ENCODE peak calls at places on chromosomes 4 and X, in ten cellular contexts. One of them, this sample, is unnamed. For H3K9me3, the result is how much of the 10 kb centered on the place peaks cover.

GRCh38 chr4:182065255-182065654 is 177.9 kb upstream of the TENM3 start:
- DNase-seq in CD8-positive, alpha-beta memory T cell: no peak
- DNase-seq in neural progenitor cell: no peak
- DNase-seq in kidney: no peak
- DNase-seq in small intestine: no peak
- DNase-seq in A549: no peak
- DNase-seq in cardiac muscle cell: no peak
- DNase-seq in effector memory CD4-positive, alpha-beta T cell: no peak
- DNase-seq in CD4-positive, alpha-beta memory T cell: no peak
- DNase-seq in endothelial cell of umbilical vein: no peak
- DNase-seq in this sample: no peak

GRCh38 chr4:5330339-5330738 is 279.1 kb downstream of the STK32B start:
- DNase-seq in neural progenitor cell: no peak
- DNase-seq in CD8-positive, alpha-beta memory T cell: no peak
- DNase-seq in endothelial cell of umbilical vein: no peak
- DNase-seq in effector memory CD4-positive, alpha-beta T cell: no peak
- DNase-seq in cardiac muscle cell: no peak
- DNase-seq in A549: no peak
- DNase-seq in kidney: no peak
- DNase-seq in small intestine: no peak
- DNase-seq in CD4-positive, alpha-beta memory T cell: no peak
- DNase-seq in this sample: no peak

GRCh38 chr4:110055014-110055768 is 142.5 kb downstream of the EGF start:
- DNase-seq in cardiac muscle cell: no peak
- DNase-seq in neural progenitor cell: peak
- DNase-seq in CD8-positive, alpha-beta memory T cell: no peak
- DNase-seq in kidney: no peak
- DNase-seq in endothelial cell of umbilical vein: no peak
- DNase-seq in effector memory CD4-positive, alpha-beta T cell: no peak
- DNase-seq in small intestine: peak
- DNase-seq in A549: no peak
- DNase-seq in CD4-positive, alpha-beta memory T cell: no peak
- DNase-seq in this sample: no peak

GRCh38 chrX:130296743-130297142 is 28.0 kb upstream of the ZNF280C start:
- DNase-seq in effector memory CD4-positive, alpha-beta T cell: no peak
- DNase-seq in CD8-positive, alpha-beta memory T cell: no peak
- DNase-seq in CD4-positive, alpha-beta memory T cell: no peak
- DNase-seq in neural progenitor cell: no peak
- DNase-seq in small intestine: no peak
- DNase-seq in A549: no peak
- DNase-seq in cardiac muscle cell: no peak
- DNase-seq in kidney: no peak
- DNase-seq in endothelial cell of umbilical vein: peak
- DNase-seq in this sample: no peak

GRCh38 chr4:79788884-79789283 is 284.1 kb downstream of the ANTXR2 start:
- DNase-seq in endothelial cell of umbilical vein: no peak
- DNase-seq in cardiac muscle cell: no peak
- DNase-seq in kidney: no peak
- DNase-seq in effector memory CD4-positive, alpha-beta T cell: no peak
- DNase-seq in CD8-positive, alpha-beta memory T cell: no peak
- DNase-seq in neural progenitor cell: peak
- DNase-seq in CD4-positive, alpha-beta memory T cell: no peak
- DNase-seq in small intestine: no peak
- DNase-seq in A549: no peak
- DNase-seq in this sample: no peak

GRCh38 chr4:71449040-71449439 is 110.2 kb downstream of the SLC4A4 start:
- DNase-seq in A549: no peak
- DNase-seq in kidney: no peak
- DNase-seq in cardiac muscle cell: no peak
- DNase-seq in CD8-positive, alpha-beta memory T cell: no peak
- DNase-seq in endothelial cell of umbilical vein: no peak
- DNase-seq in effector memory CD4-positive, alpha-beta T cell: no peak
- DNase-seq in neural progenitor cell: no peak
- DNase-seq in CD4-positive, alpha-beta memory T cell: no peak
- DNase-seq in small intestine: no peak
- DNase-seq in this sample: no peak

GRCh38 chrX:9374537-9374936 is 90.3 kb upstream of the TBL1X start:
- DNase-seq in CD8-positive, alpha-beta memory T cell: no peak
- DNase-seq in A549: no peak
- DNase-seq in endothelial cell of umbilical vein: no peak
- DNase-seq in CD4-positive, alpha-beta memory T cell: no peak
- DNase-seq in kidney: no peak
- DNase-seq in neural progenitor cell: no peak
- DNase-seq in small intestine: peak
- DNase-seq in cardiac muscle cell: no peak
- DNase-seq in effector memory CD4-positive, alpha-beta T cell: no peak
- DNase-seq in this sample: peak

GRCh38 chrX:65652098-65652497 is 15.4 kb upstream of the MSN start:
- DNase-seq in A549: no peak
- DNase-seq in small intestine: no peak
- DNase-seq in CD4-positive, alpha-beta memory T cell: no peak
- DNase-seq in neural progenitor cell: no peak
- DNase-seq in effector memory CD4-positive, alpha-beta T cell: no peak
- DNase-seq in CD8-positive, alpha-beta memory T cell: no peak
- DNase-seq in endothelial cell of umbilical vein: no peak
- DNase-seq in cardiac muscle cell: no peak
- DNase-seq in kidney: no peak
- DNase-seq in this sample: no peak

GRCh38 chr4:169116270-169116901 is 106.3 kb upstream of the CBR4 start:
- DNase-seq in CD8-positive, alpha-beta memory T cell: no peak
- DNase-seq in effector memory CD4-positive, alpha-beta T cell: no peak
- DNase-seq in CD4-positive, alpha-beta memory T cell: no peak
- DNase-seq in cardiac muscle cell: no peak
- DNase-seq in A549: no peak
- DNase-seq in endothelial cell of umbilical vein: no peak
- DNase-seq in small intestine: no peak
- DNase-seq in neural progenitor cell: no peak
- DNase-seq in kidney: peak
- DNase-seq in this sample: peak

GRCh38 chr4:158914178-158914577 is 145.4 kb downstream of the FNIP2 start:
- DNase-seq in CD8-positive, alpha-beta memory T cell: no peak
- DNase-seq in A549: peak
- DNase-seq in CD4-positive, alpha-beta memory T cell: no peak
- DNase-seq in effector memory CD4-positive, alpha-beta T cell: no peak
- DNase-seq in kidney: no peak
- DNase-seq in small intestine: no peak
- DNase-seq in endothelial cell of umbilical vein: peak
- DNase-seq in cardiac muscle cell: no peak
- DNase-seq in neural progenitor cell: no peak
- DNase-seq in this sample: no peak

GRCh38 chrX:3377560-3377959 is 31.1 kb upstream of the MXRA5 start:
- DNase-seq in A549: no peak
- DNase-seq in kidney: no peak
- DNase-seq in small intestine: no peak
- DNase-seq in CD4-positive, alpha-beta memory T cell: no peak
- DNase-seq in CD8-positive, alpha-beta memory T cell: no peak
- DNase-seq in cardiac muscle cell: no peak
- DNase-seq in neural progenitor cell: no peak
- DNase-seq in endothelial cell of umbilical vein: no peak
- DNase-seq in effector memory CD4-positive, alpha-beta T cell: no peak
- DNase-seq in this sample: no peak

GRCh38 chrX:97215166-97215565 is 331.5 kb downstream of the RPA4 start:
- DNase-seq in kidney: no peak
- DNase-seq in effector memory CD4-positive, alpha-beta T cell: no peak
- DNase-seq in endothelial cell of umbilical vein: no peak
- DNase-seq in CD4-positive, alpha-beta memory T cell: no peak
- DNase-seq in A549: no peak
- DNase-seq in neural progenitor cell: no peak
- DNase-seq in CD8-positive, alpha-beta memory T cell: no peak
- DNase-seq in small intestine: no peak
- DNase-seq in cardiac muscle cell: no peak
- DNase-seq in this sample: no peak

GRCh38 chr4:42568610-42569207 is 88.2 kb downstream of the ATP8A1 start:
- DNase-seq in CD8-positive, alpha-beta memory T cell: peak
- DNase-seq in neural progenitor cell: peak
- DNase-seq in cardiac muscle cell: peak
- DNase-seq in A549: peak
- DNase-seq in small intestine: peak
- DNase-seq in endothelial cell of umbilical vein: peak
- DNase-seq in CD4-positive, alpha-beta memory T cell: peak
- DNase-seq in effector memory CD4-positive, alpha-beta T cell: peak
- DNase-seq in kidney: no peak
- DNase-seq in this sample: no peak

GRCh38 chrX:3145716-3146115 is 104.4 kb downstream of the ARSF start:
- DNase-seq in CD4-positive, alpha-beta memory T cell: no peak
- DNase-seq in effector memory CD4-positive, alpha-beta T cell: no peak
- DNase-seq in endothelial cell of umbilical vein: no peak
- DNase-seq in small intestine: no peak
- DNase-seq in A549: no peak
- DNase-seq in CD8-positive, alpha-beta memory T cell: no peak
- DNase-seq in kidney: no peak
- DNase-seq in neural progenitor cell: peak
- DNase-seq in cardiac muscle cell: no peak
- DNase-seq in this sample: no peak

GRCh38 chrX:34629572-34629971 is 27.5 kb downstream of the TMEM47 start:
- DNase-seq in effector memory CD4-positive, alpha-beta T cell: no peak
- DNase-seq in neural progenitor cell: no peak
- DNase-seq in cardiac muscle cell: no peak
- DNase-seq in CD4-positive, alpha-beta memory T cell: no peak
- DNase-seq in CD8-positive, alpha-beta memory T cell: no peak
- DNase-seq in small intestine: no peak
- DNase-seq in A549: no peak
- DNase-seq in endothelial cell of umbilical vein: no peak
- DNase-seq in kidney: no peak
- DNase-seq in this sample: no peak

GRCh38 chr4:25702848-25703247 is 47.2 kb downstream of the SLC34A2 start:
- DNase-seq in endothelial cell of umbilical vein: no peak
- DNase-seq in effector memory CD4-positive, alpha-beta T cell: no peak
- DNase-seq in CD8-positive, alpha-beta memory T cell: no peak
- DNase-seq in CD4-positive, alpha-beta memory T cell: no peak
- DNase-seq in A549: no peak
- DNase-seq in small intestine: peak
- DNase-seq in kidney: no peak
- DNase-seq in cardiac muscle cell: peak
- DNase-seq in neural progenitor cell: no peak
- DNase-seq in this sample: no peak

GRCh38 chr4:91851456-91851855 is 452.3 kb upstream of the GRID2 start:
- DNase-seq in neural progenitor cell: no peak
- DNase-seq in A549: no peak
- DNase-seq in endothelial cell of umbilical vein: no peak
- DNase-seq in cardiac muscle cell: no peak
- DNase-seq in CD8-positive, alpha-beta memory T cell: no peak
- DNase-seq in kidney: peak
- DNase-seq in small intestine: no peak
- DNase-seq in CD4-positive, alpha-beta memory T cell: no peak
- DNase-seq in effector memory CD4-positive, alpha-beta T cell: no peak
- DNase-seq in this sample: no peak

GRCh38 chrX:15946783-15947550 is 92.4 kb upstream of the AP1S2 start:
- DNase-seq in A549: peak
- DNase-seq in CD8-positive, alpha-beta memory T cell: no peak
- DNase-seq in cardiac muscle cell: no peak
- DNase-seq in CD4-positive, alpha-beta memory T cell: no peak
- DNase-seq in neural progenitor cell: no peak
- DNase-seq in endothelial cell of umbilical vein: no peak
- DNase-seq in small intestine: no peak
- DNase-seq in kidney: no peak
- DNase-seq in effector memory CD4-positive, alpha-beta T cell: no peak
- DNase-seq in this sample: no peak

GRCh38 chr4:147831452-147832192 is 99.7 kb downstream of the ARHGAP10 start:
- DNase-seq in CD8-positive, alpha-beta memory T cell: no peak
- DNase-seq in cardiac muscle cell: no peak
- DNase-seq in A549: peak
- DNase-seq in kidney: no peak
- DNase-seq in endothelial cell of umbilical vein: peak
- DNase-seq in effector memory CD4-positive, alpha-beta T cell: no peak
- DNase-seq in CD4-positive, alpha-beta memory T cell: no peak
- DNase-seq in small intestine: peak
- DNase-seq in neural progenitor cell: no peak
- DNase-seq in this sample: no peak

DNA sequence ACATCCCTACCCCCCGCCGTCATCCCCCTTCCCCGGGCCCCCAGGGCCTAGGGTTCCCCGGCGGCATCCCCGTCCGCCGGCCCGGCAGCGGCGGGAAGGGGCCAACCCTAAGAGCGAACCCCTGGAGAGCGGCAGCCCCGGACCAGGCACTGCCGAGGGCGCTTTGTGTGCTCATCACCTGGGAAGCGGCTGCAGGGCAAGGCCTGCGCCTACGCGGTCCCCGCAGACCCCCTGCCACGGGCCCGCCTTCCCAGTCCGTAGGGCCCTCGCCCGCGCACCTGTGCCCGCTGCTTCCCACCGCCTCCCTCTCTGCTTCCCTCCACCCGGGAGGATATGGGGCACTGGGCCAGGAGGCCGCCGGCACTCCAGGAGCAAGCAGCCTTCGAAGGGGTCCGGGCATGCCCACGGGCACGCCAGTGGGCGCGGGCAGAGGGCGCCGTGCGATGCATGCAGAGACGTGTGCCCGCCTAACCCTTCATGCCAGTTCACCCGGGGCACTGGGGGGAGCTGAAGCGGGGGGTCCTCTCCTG is 2.6 kb downstream of the FLNA start:
- DNase-seq in small intestine: no peak
- DNase-seq in endothelial cell of umbilical vein: no peak
- DNase-seq in CD8-positive, alpha-beta memory T cell: no peak
- DNase-seq in CD4-positive, alpha-beta memory T cell: peak
- DNase-seq in A549: no peak
- DNase-seq in cardiac muscle cell: no peak
- DNase-seq in effector memory CD4-positive, alpha-beta T cell: no peak
- DNase-seq in neural progenitor cell: peak
- DNase-seq in kidney: peak
- DNase-seq in this sample: no peak
- H3K9me3 ChIP-seq in small intestine: under half
- H3K9me3 ChIP-seq in endothelial cell of umbilical vein: under half
- H3K9me3 ChIP-seq in CD8-positive, alpha-beta memory T cell: under half
- H3K9me3 ChIP-seq in CD4-positive, alpha-beta memory T cell: under half
- H3K9me3 ChIP-seq in A549: under half
- H3K9me3 ChIP-seq in cardiac muscle cell: under half
- H3K9me3 ChIP-seq in effector memory CD4-positive, alpha-beta T cell: under half
- H3K9me3 ChIP-seq in neural progenitor cell: under half
- H3K9me3 ChIP-seq in kidney: under half
- H3K9me3 ChIP-seq in this sample: under half

GRCh38 chrX:586351-586750 is 44.2 kb upstream of the SHOX start:
- DNase-seq in effector memory CD4-positive, alpha-beta T cell: no peak
- DNase-seq in kidney: no peak
- DNase-seq in small intestine: no peak
- DNase-seq in endothelial cell of umbilical vein: no peak
- DNase-seq in cardiac muscle cell: no peak
- DNase-seq in A549: no peak
- DNase-seq in neural progenitor cell: no peak
- DNase-seq in CD8-positive, alpha-beta memory T cell: no peak
- DNase-seq in CD4-positive, alpha-beta memory T cell: no peak
- DNase-seq in this sample: no peak
- H3K9me3 ChIP-seq in effector memory CD4-positive, alpha-beta T cell: under half
- H3K9me3 ChIP-seq in kidney: under half
- H3K9me3 ChIP-seq in small intestine: under half
- H3K9me3 ChIP-seq in endothelial cell of umbilical vein: under half
- H3K9me3 ChIP-seq in cardiac muscle cell: under half
- H3K9me3 ChIP-seq in A549: under half
- H3K9me3 ChIP-seq in neural progenitor cell: under half
- H3K9me3 ChIP-seq in CD8-positive, alpha-beta memory T cell: under half
- H3K9me3 ChIP-seq in CD4-positive, alpha-beta memory T cell: under half
- H3K9me3 ChIP-seq in this sample: under half

GRCh38 chr4:164949448-164950118 is 27.9 kb downstream of the TRIM61 start:
- DNase-seq in kidney: no peak
- DNase-seq in CD4-positive, alpha-beta memory T cell: no peak
- DNase-seq in effector memory CD4-positive, alpha-beta T cell: no peak
- DNase-seq in neural progenitor cell: peak
- DNase-seq in small intestine: no peak
- DNase-seq in CD8-positive, alpha-beta memory T cell: no peak
- DNase-seq in endothelial cell of umbilical vein: no peak
- DNase-seq in cardiac muscle cell: no peak
- DNase-seq in A549: no peak
- DNase-seq in this sample: no peak
- H3K9me3 ChIP-seq in kidney: under half
- H3K9me3 ChIP-seq in CD4-positive, alpha-beta memory T cell: under half
- H3K9me3 ChIP-seq in effector memory CD4-positive, alpha-beta T cell: under half
- H3K9me3 ChIP-seq in neural progenitor cell: under half
- H3K9me3 ChIP-seq in small intestine: under half
- H3K9me3 ChIP-seq in CD8-positive, alpha-beta memory T cell: under half
- H3K9me3 ChIP-seq in endothelial cell of umbilical vein: under half
- H3K9me3 ChIP-seq in cardiac muscle cell: under half
- H3K9me3 ChIP-seq in A549: under half
- H3K9me3 ChIP-seq in this sample: under half

GRCh38 chr4:99013402-99013843 is 17.9 kb downstream of the METAP1 start:
- DNase-seq in endothelial cell of umbilical vein: no peak
- DNase-seq in effector memory CD4-positive, alpha-beta T cell: no peak
- DNase-seq in CD4-positive, alpha-beta memory T cell: no peak
- DNase-seq in kidney: no peak
- DNase-seq in neural progenitor cell: peak
- DNase-seq in A549: no peak
- DNase-seq in CD8-positive, alpha-beta memory T cell: no peak
- DNase-seq in cardiac muscle cell: peak
- DNase-seq in small intestine: no peak
- DNase-seq in this sample: no peak
- H3K9me3 ChIP-seq in endothelial cell of umbilical vein: under half
- H3K9me3 ChIP-seq in effector memory CD4-positive, alpha-beta T cell: under half
- H3K9me3 ChIP-seq in CD4-positive, alpha-beta memory T cell: under half
- H3K9me3 ChIP-seq in kidney: under half
- H3K9me3 ChIP-seq in neural progenitor cell: under half
- H3K9me3 ChIP-seq in A549: under half
- H3K9me3 ChIP-seq in CD8-positive, alpha-beta memory T cell: under half
- H3K9me3 ChIP-seq in cardiac muscle cell: under half
- H3K9me3 ChIP-seq in small intestine: under half
- H3K9me3 ChIP-seq in this sample: under half